ENCODE peak calls at places on chromosomes 11 and 22, in ten cellular contexts. G is CD8-positive, alpha-beta memory T cell; A is LNCaP clone FGC; E is kidney; Q is GM12865; N is effector memory CD4-positive, alpha-beta T cell; R is astrocyte; T is aorta; Y is A549; U is GM23248. D is an unnamed sample.
A peak's percentile ranks its signal among the peaks of the same experiment; 100 is the strongest.

GRCh38 chr11:12802418-12803085 is 128.3 kb downstream of the TEAD1 start:
- DNase-seq in G (no peak), A (peak; percentile 87), E (peak; percentile 93), Q (peak; percentile 19), N (no peak), R (peak; percentile 96), T (no peak), Y (peak; percentile 97), U (peak; percentile 48), D (no peak)

GRCh38 chr11:107721207-107721606 is 9.4 kb upstream of the SLN start:
- DNase-seq in G (no peak), A (no peak), E (no peak), Q (no peak), N (no peak), R (no peak), T (no peak), Y (no peak), U (no peak), D (no peak)

GRCh38 chr11:107468596-107468995 is 11.0 kb upstream of the CWF19L2 start:
- DNase-seq in G (no peak), A (no peak), E (no peak), Q (no peak), N (no peak), R (no peak), T (no peak), Y (peak; percentile 3), U (peak; percentile 48), D (no peak)

GRCh38 chr11:36034572-36035331 is 90.9 kb downstream of the LDLRAD3 start:
- DNase-seq in G (no peak), A (peak; percentile 47), E (no peak), Q (no peak), N (no peak), R (peak; percentile 90), T (no peak), Y (peak; percentile 45), U (peak; percentile 90), D (no peak)

GRCh38 chr22:33480118-33480517 is 421.9 kb upstream of the SYN3 start:
- DNase-seq in G (no peak), A (no peak), E (no peak), Q (no peak), N (no peak), R (no peak), T (no peak), Y (no peak), U (no peak), D (no peak)

GRCh38 chr11:65814131-65814959 is 19.4 kb upstream of the SNX32 start:
- DNase-seq in G (no peak), A (no peak), E (peak; percentile 15), Q (no peak), N (no peak), R (no peak), T (peak; percentile 81), Y (no peak), U (peak; percentile 21), D (no peak)

GRCh38 chr22:49099496-49100124 is 728.1 kb downstream of the BRD1 start:
- DNase-seq in G (no peak), A (no peak), E (peak; percentile 37), Q (no peak), N (no peak), R (no peak), T (peak; percentile 87), Y (peak; percentile 53), U (peak; percentile 20), D (no peak)

GRCh38 chr22:37484115-37485005 is 1.8 kb downstream of the MFNG start:
- DNase-seq in G (peak; percentile 83), A (no peak), E (peak; percentile 93), Q (peak; percentile 94), N (peak; percentile 71), R (no peak), T (peak; percentile 91), Y (no peak), U (no peak), D (peak; percentile 77)

GRCh38 chr11:83011333-83012167 is 60.1 kb downstream of the RAB30 start:
- DNase-seq in G (no peak), A (no peak), E (no peak), Q (no peak), N (no peak), R (peak; percentile 37), T (no peak), Y (no peak), U (no peak), D (no peak)

GRCh38 chr11:19977941-19978340 is 182.3 kb downstream of the DBX1 start:
- DNase-seq in G (no peak), A (no peak), E (no peak), Q (no peak), N (no peak), R (no peak), T (no peak), Y (no peak), U (no peak), D (no peak)

GRCh38 chr11:36110698-36111410 is 167.0 kb downstream of the LDLRAD3 start:
- DNase-seq in G (no peak), A (no peak), E (no peak), Q (no peak), N (no peak), R (no peak), T (no peak), Y (no peak), U (no peak), D (no peak)

GRCh38 chr11:43138621-43139140 is 173.1 kb upstream of the API5 start:
- DNase-seq in G (no peak), A (no peak), E (no peak), Q (no peak), N (no peak), R (no peak), T (no peak), Y (no peak), U (no peak), D (no peak)

GRCh38 chr22:29037340-29037932 is 24.2 kb downstream of the C22orf31 start:
- DNase-seq in G (no peak), A (no peak), E (no peak), Q (no peak), N (no peak), R (no peak), T (no peak), Y (no peak), U (no peak), D (no peak)

GRCh38 chr11:47998733-47999359 is 18.5 kb downstream of the PTPRJ start:
- DNase-seq in G (no peak), A (peak; percentile 70), E (peak; percentile 16), Q (no peak), N (no peak), R (peak; percentile 41), T (no peak), Y (peak; percentile 75), U (no peak), D (no peak)

GRCh38 chr11:48000432-48000831 is 20.1 kb downstream of the PTPRJ start:
- DNase-seq in G (no peak), A (no peak), E (peak; percentile 52), Q (no peak), N (no peak), R (no peak), T (no peak), Y (no peak), U (no peak), D (no peak)

GRCh38 chr11:48002565-48002964 is 22.2 kb downstream of the PTPRJ start:
- DNase-seq in G (peak; percentile 56), A (no peak), E (no peak), Q (no peak), N (no peak), R (no peak), T (no peak), Y (no peak), U (no peak), D (no peak)

GRCh38 chr11:48003926-48004325 is 23.6 kb downstream of the PTPRJ start:
- DNase-seq in G (no peak), A (no peak), E (no peak), Q (no peak), N (no peak), R (no peak), T (no peak), Y (no peak), U (no peak), D (no peak)

GRCh38 chr11:48001438-48002021 is 21.2 kb downstream of the PTPRJ start:
- DNase-seq in G (peak; percentile 95), A (peak; percentile 93), E (no peak), Q (peak; percentile 55), N (peak; percentile 76), R (peak; percentile 83), T (no peak), Y (peak; percentile 84), U (peak; percentile 73), D (peak; percentile 85)
- H3K4me3 ChIP-seq in G (peak overlapping the region; percentile 42), A (no peak overlapping the region), E (peak overlapping the region; percentile 26), Q (no peak overlapping the region), N (no peak overlapping the region), R (no peak overlapping the region), T (no peak overlapping the region), Y (no peak overlapping the region), U (no peak overlapping the region), D (peak overlapping the region; percentile 13)

DNA sequence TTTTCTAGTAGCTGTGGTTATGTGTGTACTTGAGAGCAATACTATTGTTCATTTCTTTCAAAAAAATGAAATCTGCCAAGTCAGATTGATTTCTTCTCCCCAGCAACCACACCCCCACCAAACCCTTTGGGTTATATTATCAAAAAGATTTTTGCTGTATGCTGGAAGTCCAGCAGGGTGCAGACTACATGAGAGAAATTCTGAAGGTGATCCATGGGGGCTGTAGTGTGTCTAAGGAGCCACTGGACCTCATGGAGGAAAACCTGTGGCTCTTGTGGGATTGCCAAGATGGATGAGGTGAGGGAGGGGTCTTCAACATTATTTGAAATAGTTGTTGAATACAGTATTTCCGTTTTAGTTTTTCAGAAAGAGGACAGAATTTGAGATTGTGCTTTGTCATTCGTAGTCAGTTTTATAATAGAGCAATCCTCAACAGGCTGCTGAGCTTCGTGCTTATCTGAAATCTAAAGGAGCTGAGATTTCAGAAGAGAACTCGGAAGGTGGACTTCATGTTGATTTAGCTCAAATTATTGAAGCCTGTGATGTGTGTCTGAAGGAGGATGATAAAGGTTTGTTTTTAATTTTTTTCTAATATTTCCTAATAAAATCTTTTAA is 3.1 kb downstream of the EIF3M start:
- DNase-seq in G (no peak), A (no peak), E (no peak), Q (peak; percentile 31), N (no peak), R (no peak), T (no peak), Y (peak; percentile 66), U (peak; percentile 59), D (no peak)
- H3K4me3 ChIP-seq in G (no peak overlapping the region), A (no peak overlapping the region), E (peak overlapping the region; percentile 5), Q (peak overlapping the region; percentile 11), N (no peak overlapping the region), R (no peak overlapping the region), T (no peak overlapping the region), Y (no peak overlapping the region), U (no peak overlapping the region), D (no peak overlapping the region)

DNA sequence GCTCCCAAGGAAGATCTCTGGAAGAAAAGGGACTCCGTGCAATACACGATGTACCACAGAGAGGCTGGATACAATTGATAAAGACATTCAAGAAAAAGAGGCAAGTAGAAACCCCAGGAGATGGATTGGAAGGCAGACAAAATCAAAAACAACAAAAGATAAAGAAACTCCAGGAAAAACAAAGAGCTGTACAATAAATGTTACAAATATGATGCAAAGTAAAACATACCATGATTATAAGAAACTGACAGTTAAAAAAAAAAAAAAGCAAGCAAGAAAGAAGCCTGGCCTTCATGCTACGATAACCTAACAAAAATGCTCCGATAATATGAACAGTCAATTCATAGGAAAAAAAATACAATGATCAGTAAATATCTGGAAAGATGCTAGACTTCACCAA is 10.5 kb upstream of the SIGIRR start:
- DNase-seq in G (no peak), A (no peak), E (no peak), Q (no peak), N (no peak), R (no peak), T (no peak), Y (no peak), U (no peak), D (no peak)
- H3K4me3 ChIP-seq in G (no peak overlapping the region), A (no peak overlapping the region), E (no peak overlapping the region), Q (no peak overlapping the region), N (no peak overlapping the region), R (no peak overlapping the region), T (no peak overlapping the region), Y (no peak overlapping the region), U (no peak overlapping the region), D (no peak overlapping the region)

GRCh38 chr11:102414559-102414958 is 38.0 kb downstream of the TMEM123 start:
- DNase-seq in G (no peak), A (no peak), E (no peak), Q (no peak), N (no peak), R (no peak), T (no peak), Y (no peak), U (no peak), D (no peak)
- H3K4me3 ChIP-seq in G (peak overlapping the region; percentile 30), A (no peak overlapping the region), E (no peak overlapping the region), Q (no peak overlapping the region), N (peak overlapping the region; percentile 22), R (no peak overlapping the region), T (no peak overlapping the region), Y (no peak overlapping the region), U (no peak overlapping the region), D (peak overlapping the region; percentile 8)